ENCODE peak calls at places on chromosome 5, in seven cellular contexts. F is H9, L is transverse colon, N is heart left ventricle, Y is tibial nerve, H is HCT116, Z is uterus. R is an unnamed sample.

GRCh38 chr5:5882706-5883105 is 460.2 kb downstream of the ICE1 start:
- DNase-seq in F (no peak), L (no peak), N (no peak), Y (no peak), H (no peak), Z (no peak), R (no peak)

GRCh38 chr5:83434929-83435328 is 36.6 kb upstream of the VCAN start:
- DNase-seq in F (no peak), L (no peak), N (no peak), Y (no peak), H (no peak), Z (no peak), R (no peak)

GRCh38 chr5:143435207-143435657 is 31.7 kb upstream of the NR3C1 start:
- DNase-seq in F (no peak), L (peak; percentile 16), N (peak; percentile 17), Y (peak; percentile 63), H (no peak), Z (no peak), R (peak; percentile 41)

GRCh38 chr5:97752871-97753270 is 569.8 kb upstream of the RIOK2 start:
- DNase-seq in F (no peak), L (no peak), N (no peak), Y (no peak), H (no peak), Z (no peak), R (no peak)

GRCh38 chr5:177446184-177447065 is at the start of gene PRR7:
- DNase-seq in F (peak; percentile 61), L (peak; percentile 67), N (peak; percentile 63), Y (no peak), H (no peak), Z (peak; percentile 60), R (peak; percentile 35)

GRCh38 chr5:139739612-139739974 is 56.0 kb upstream of the PSD2 start:
- DNase-seq in F (no peak), L (no peak), N (no peak), Y (no peak), H (no peak), Z (no peak), R (no peak)

GRCh38 chr5:106966686-106967315 is 703.9 kb downstream of the EFNA5 start:
- DNase-seq in F (no peak), L (no peak), N (no peak), Y (no peak), H (no peak), Z (no peak), R (no peak)

GRCh38 chr5:50813691-50814090 is 147.3 kb downstream of the PARP8 start:
- DNase-seq in F (no peak), L (no peak), N (no peak), Y (no peak), H (no peak), Z (no peak), R (no peak)

GRCh38 chr5:159003045-159004030 is 96.4 kb downstream of the EBF1 start:
- DNase-seq in F (no peak), L (no peak), N (no peak), Y (no peak), H (no peak), Z (no peak), R (no peak)

GRCh38 chr5:152329191-152329590 is 75.9 kb downstream of the NMUR2 start:
- DNase-seq in F (no peak), L (no peak), N (no peak), Y (no peak), H (no peak), Z (no peak), R (no peak)
- H3K27ac ChIP-seq in F (no peak overlapping the region), L (no peak overlapping the region), N (no peak overlapping the region), Y (no peak overlapping the region), H (no peak overlapping the region), Z (no peak overlapping the region), R (no peak overlapping the region)

GRCh38 chr5:135708481-135708880 is 126.0 kb upstream of the SLC25A48 start:
- DNase-seq in F (peak; percentile 17), L (no peak), N (no peak), Y (no peak), H (no peak), Z (no peak), R (no peak)
- H3K4me1 ChIP-seq in F (no peaks in the 10 kb centered on the region), L (no peaks in the 10 kb centered on the region), N (no peaks in the 10 kb centered on the region), Y (peaks cover 29% of the 10 kb centered on the region), H (no peaks in the 10 kb centered on the region), Z (no peaks in the 10 kb centered on the region), R (no peaks in the 10 kb centered on the region)

DNA sequence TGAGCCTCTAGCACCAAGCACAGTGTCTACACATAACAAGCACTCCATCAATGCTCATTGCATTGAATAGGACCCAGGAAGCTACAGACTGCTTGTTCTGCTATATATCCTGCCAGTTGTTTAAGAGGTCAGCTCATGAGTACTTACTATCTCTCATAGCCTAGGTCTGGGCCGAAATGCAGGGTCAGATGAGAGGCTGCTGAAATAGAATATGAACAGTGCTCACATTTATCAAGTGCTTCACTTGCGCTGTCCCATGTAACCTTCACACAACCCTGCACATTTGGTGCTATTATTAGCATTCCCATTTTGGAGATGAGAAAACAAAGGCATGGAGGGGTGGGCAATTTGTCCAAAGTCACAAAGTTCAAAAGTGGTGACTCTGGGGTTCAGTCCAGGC is 153.6 kb downstream of the FGF18 start:
- DNase-seq in F (no peak), L (no peak), N (no peak), Y (no peak), H (no peak), Z (no peak), R (no peak)
- H3K27ac ChIP-seq in F (no peak overlapping the region), L (no peak overlapping the region), N (peak overlapping the region; percentile 56), Y (no peak overlapping the region), H (no peak overlapping the region), Z (no peak overlapping the region), R (no peak overlapping the region)

GRCh38 chr5:78000191-78000590 is 224.1 kb upstream of the TBCA start:
- DNase-seq in F (no peak), L (no peak), N (no peak), Y (no peak), H (no peak), Z (no peak), R (no peak)
- H3K4me1 ChIP-seq in F (no peaks in the 10 kb centered on the region), L (no peaks in the 10 kb centered on the region), N (no peaks in the 10 kb centered on the region), Y (peaks cover 7% of the 10 kb centered on the region), H (no peaks in the 10 kb centered on the region), Z (no peaks in the 10 kb centered on the region), R (peaks cover 2% of the 10 kb centered on the region)

GRCh38 chr5:175844174-175844573 is 27.2 kb upstream of the CPLX2 start:
- DNase-seq in F (no peak), L (no peak), N (no peak), Y (no peak), H (no peak), Z (no peak), R (no peak)

GRCh38 chr5:175842506-175842905 is 28.9 kb upstream of the CPLX2 start:
- DNase-seq in F (no peak), L (no peak), N (no peak), Y (no peak), H (no peak), Z (no peak), R (no peak)

GRCh38 chr5:175845229-175845628 is 26.1 kb upstream of the CPLX2 start:
- DNase-seq in F (no peak), L (no peak), N (no peak), Y (no peak), H (no peak), Z (no peak), R (no peak)

GRCh38 chr5:175840050-175840841 is 31.1 kb upstream of the CPLX2 start:
- DNase-seq in F (no peak), L (no peak), N (no peak), Y (no peak), H (no peak), Z (no peak), R (no peak)

GRCh38 chr5:175842947-175843793 is 28.2 kb upstream of the CPLX2 start:
- DNase-seq in F (peak; percentile 56), L (no peak), N (no peak), Y (no peak), H (no peak), Z (no peak), R (no peak)
- H3K27ac ChIP-seq in F (no peak overlapping the region), L (no peak overlapping the region), N (no peak overlapping the region), Y (no peak overlapping the region), H (no peak overlapping the region), Z (no peak overlapping the region), R (no peak overlapping the region)

DNA sequence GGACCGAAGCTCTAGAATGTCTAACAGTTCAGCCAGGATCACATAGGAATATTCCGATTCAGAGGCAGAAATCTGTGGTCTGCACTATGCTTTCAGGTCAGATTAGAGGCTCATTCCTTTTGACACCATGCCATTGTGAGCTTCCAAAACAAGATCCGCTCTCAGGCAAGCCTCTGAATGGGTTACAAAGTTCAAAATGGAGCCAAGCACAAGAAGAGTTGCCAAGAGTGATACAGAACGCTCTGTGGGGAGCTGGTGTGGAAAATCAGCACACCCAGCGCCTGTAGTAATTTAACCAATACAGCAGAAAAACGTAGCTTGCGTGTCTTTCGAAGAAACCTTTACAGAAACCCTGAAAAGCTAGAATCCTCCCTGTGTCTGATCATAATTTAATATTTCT is 33.4 kb upstream of the FAT2 start:
- DNase-seq in F (no peak), L (no peak), N (no peak), Y (no peak), H (no peak), Z (no peak), R (no peak)
- H3K4me1 ChIP-seq in F (peaks cover 6% of the 10 kb centered on the region), L (no peaks in the 10 kb centered on the region), N (no peaks in the 10 kb centered on the region), Y (peaks cover 22% of the 10 kb centered on the region), H (peaks cover 10% of the 10 kb centered on the region), Z (no peaks in the 10 kb centered on the region), R (no peaks in the 10 kb centered on the region)